ENCODE peak calls at places on chromosome 2, in five cellular contexts. H is stimulated activated CD4-positive, alpha-beta T cell treated with anti-CD3 and anti-CD28 coated beads, Interleukin-1b, Interleukin-23, amount 100 ng/mL, for 24 hours; J is Right ventricle myocardium inferior; Q is activated gamma-delta T cell treated with anti-CD3 and anti-CD28 coated beads, Interleukin-2, amount 50 U/mL, for 16 hours; N is MCF 10A. S is an unnamed sample.

GRCh38 chr2:29113891-29114321 is 1.3 kb upstream of the CLIP4 start:
- DNase-seq in H (no peak), J (peak; percentile 80), Q (no peak), N (peak; percentile 68), S (peak; percentile 32)

GRCh38 chr2:25651066-25651465 is 22.3 kb downstream of the DTNB start:
- DNase-seq in H (no peak), J (no peak), Q (no peak), N (peak; percentile 56), S (no peak)

GRCh38 chr2:186309901-186310300 is 176.2 kb upstream of the ZC3H15 start:
- DNase-seq in H (no peak), J (no peak), Q (no peak), N (peak; percentile 9), S (no peak)

GRCh38 chr2:106058469-106059137 is 135.5 kb downstream of the UXS1 start:
- DNase-seq in H (no peak), J (no peak), Q (no peak), N (no peak), S (no peak)

GRCh38 chr2:88638743-88639142 is 11.5 kb upstream of the EIF2AK3 start:
- DNase-seq in H (no peak), J (no peak), Q (peak; percentile 12), N (peak; percentile 55), S (no peak)

GRCh38 chr2:207291287-207292249 is 125.8 kb upstream of the KLF7 start:
- DNase-seq in H (no peak), J (no peak), Q (no peak), N (no peak), S (no peak)

GRCh38 chr2:171811229-171811628 is 82.8 kb downstream of the SLC25A12 start:
- DNase-seq in H (no peak), J (no peak), Q (no peak), N (peak; percentile 46), S (no peak)

GRCh38 chr2:110881908-110882307 is 149.5 kb downstream of the ACOXL start:
- DNase-seq in H (no peak), J (no peak), Q (no peak), N (no peak), S (no peak)

GRCh38 chr2:239145106-239145505 is 255.7 kb downstream of the HDAC4 start:
- DNase-seq in H (no peak), J (no peak), Q (no peak), N (no peak), S (no peak)

GRCh38 chr2:45771251-45771650 is 119.8 kb downstream of the PRKCE start:
- DNase-seq in H (no peak), J (peak; percentile 81), Q (no peak), N (no peak), S (peak; percentile 69)

GRCh38 chr2:36615214-36615613 is 17.2 kb upstream of the FEZ2 start:
- DNase-seq in H (no peak), J (no peak), Q (no peak), N (peak; percentile 54), S (no peak)

GRCh38 chr2:71672011-71672639 is 218.8 kb downstream of the DYSF start:
- DNase-seq in H (no peak), J (no peak), Q (no peak), N (no peak), S (no peak)

GRCh38 chr2:227415538-227416424 is 28.0 kb upstream of the SCYGR1 start:
- DNase-seq in H (no peak), J (peak; percentile 76), Q (no peak), N (peak; percentile 91), S (peak; percentile 20)

GRCh38 chr2:71852141-71852711 is 295.4 kb downstream of the CYP26B1 start:
- DNase-seq in H (no peak), J (peak; percentile 77), Q (no peak), N (no peak), S (no peak)